ENCODE peak calls at places on chromosomes 2 and 18, in five cellular contexts. L is A549, W is K562, C is GM12878, B is endothelial cell of umbilical vein. I is an unnamed sample.

GRCh38 chr2:105102963-105103421 is 65.1 kb downstream of the MRPS9 start:
- DNase-seq in L (peak), W (no peak), C (no peak), B (no peak), I (no peak)

GRCh38 chr2:124001681-124002080 is 23.4 kb upstream of the CNTNAP5 start:
- DNase-seq in L (no peak), W (no peak), C (no peak), B (no peak), I (no peak)

GRCh38 chr18:62458868-62459716 is 63.7 kb upstream of the ZCCHC2 start:
- DNase-seq in L (no peak), W (no peak), C (no peak), B (no peak), I (no peak)

GRCh38 chr2:145325485-145325884 is 805.6 kb upstream of the ZEB2 start:
- DNase-seq in L (no peak), W (no peak), C (no peak), B (no peak), I (no peak)

GRCh38 chr2:239311132-239312040 is 89.4 kb downstream of the HDAC4 start:
- DNase-seq in L (no peak), W (no peak), C (no peak), B (no peak), I (no peak)

GRCh38 chr2:160156084-160156483 is 44.0 kb downstream of the ITGB6 start:
- DNase-seq in L (peak), W (no peak), C (no peak), B (peak), I (no peak)

GRCh38 chr2:202681688-202682205 is 47.0 kb downstream of the FAM117B start:
- DNase-seq in L (no peak), W (no peak), C (no peak), B (no peak), I (no peak)

GRCh38 chr2:150624001-150624401 is 136.5 kb upstream of the RND3 start:
- DNase-seq in L (no peak), W (no peak), C (peak), B (peak), I (peak)

GRCh38 chr2:64947906-64948305 is 41.3 kb upstream of the SLC1A4 start:
- DNase-seq in L (no peak), W (no peak), C (no peak), B (no peak), I (no peak)

GRCh38 chr2:118088051-118089014 is at the start of gene INSIG2:
- DNase-seq in L (peak), W (peak), C (peak), B (peak), I (peak)

GRCh38 chr2:205496777-205497176 is 185.5 kb upstream of the NRP2 start:
- DNase-seq in L (no peak), W (no peak), C (no peak), B (no peak), I (no peak)

GRCh38 chr2:28344756-28345291 is 47.8 kb upstream of the FOSL2 start:
- DNase-seq in L (no peak), W (no peak), C (no peak), B (no peak), I (no peak)

GRCh38 chr2:230773039-230773773 is 60.6 kb downstream of the CAB39 start:
- DNase-seq in L (no peak), W (no peak), C (no peak), B (no peak), I (no peak)

GRCh38 chr2:203743441-203743932 is 37.0 kb downstream of the CD28 start:
- DNase-seq in L (no peak), W (no peak), C (no peak), B (peak), I (no peak)

GRCh38 chr2:238290715-238291549 is 2.5 kb upstream of the PER2 start:
- DNase-seq in L (peak), W (no peak), C (no peak), B (no peak), I (no peak)

GRCh38 chr2:231393149-231394131 is 2.1 kb upstream of the B3GNT7 start:
- DNase-seq in L (peak), W (no peak), C (peak), B (no peak), I (peak)

GRCh38 chr2:112818094-112818902 is 18.3 kb downstream of the IL1B start:
- DNase-seq in L (peak), W (no peak), C (no peak), B (peak), I (no peak)

GRCh38 chr2:164287041-164287440 is 334.2 kb downstream of the GRB14 start:
- DNase-seq in L (no peak), W (no peak), C (no peak), B (no peak), I (no peak)

GRCh38 chr2:135819211-135819610 is 17.8 kb downstream of the LCT start:
- DNase-seq in L (peak), W (peak), C (no peak), B (peak), I (peak)

GRCh38 chr2:43129254-43129653 is 97.2 kb downstream of the ZFP36L2 start:
- DNase-seq in L (no peak), W (no peak), C (no peak), B (no peak), I (no peak)

GRCh38 chr2:71743995-71744675 is 290.8 kb downstream of the DYSF start:
- DNase-seq in L (no peak), W (no peak), C (no peak), B (peak), I (no peak)

GRCh38 chr2:71963295-71963694 is 184.4 kb downstream of the CYP26B1 start:
- DNase-seq in L (no peak), W (no peak), C (no peak), B (no peak), I (no peak)

GRCh38 chr2:38377501-38378258 is 607 bp upstream of the ATL2 start:
- DNase-seq in L (peak), W (no peak), C (no peak), B (no peak), I (no peak)

GRCh38 chr2:240247241-240247867 is 106.9 kb upstream of the OTOS start:
- DNase-seq in L (no peak), W (no peak), C (no peak), B (no peak), I (no peak)

GRCh38 chr18:74476154-74476553 is 19.0 kb upstream of the DIPK1C start:
- DNase-seq in L (no peak), W (peak), C (no peak), B (peak), I (peak)
- TF ChIP-seq MYC in L (no peak), W (no peak), C (no peak), B (no peak), I (no peak)

GRCh38 chr2:187553908-187554703 is at the start of gene TFPI:
- DNase-seq in L (peak), W (peak), C (no peak), B (peak), I (peak)
- TF ChIP-seq MAX in L (no peak), W (no peak), C (no peak), B (no peak), I (no peak)

DNA sequence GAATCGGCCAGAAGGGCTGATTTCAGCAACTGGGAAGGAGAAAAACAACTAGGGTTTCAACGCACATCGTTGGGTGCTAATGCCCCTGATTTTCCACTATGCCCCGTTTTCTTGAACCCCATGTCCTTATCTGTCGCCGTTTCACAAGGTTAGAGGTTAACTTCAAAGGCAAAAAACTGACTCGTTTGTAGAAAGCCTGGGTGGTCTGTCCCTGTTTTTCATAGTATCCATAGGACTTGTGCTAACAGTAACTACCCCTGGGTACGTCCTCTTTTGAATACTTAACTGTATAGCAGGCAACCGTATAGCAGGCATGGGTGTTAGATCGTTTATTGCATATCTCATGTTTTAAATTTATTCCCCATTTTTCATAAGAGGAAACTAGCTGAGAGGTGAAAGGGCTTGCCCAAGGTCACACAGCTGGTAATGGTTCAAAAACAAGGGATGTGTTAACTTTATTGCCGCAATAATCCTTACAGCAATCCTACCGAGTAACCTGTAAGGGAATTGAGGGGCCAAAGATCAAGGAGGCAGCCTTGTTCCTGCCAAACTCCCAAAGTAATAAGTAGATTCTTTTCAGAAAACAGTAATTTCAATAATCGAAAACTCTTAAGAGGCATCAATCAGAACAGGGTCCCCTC is 897 bp upstream of the MGAT4A start:
- DNase-seq in L (no peak), W (no peak), C (no peak), B (peak), I (peak)
- H3K4me3 ChIP-seq in L (peak), W (peak), C (peak), B (peak), I (peak)

DNA sequence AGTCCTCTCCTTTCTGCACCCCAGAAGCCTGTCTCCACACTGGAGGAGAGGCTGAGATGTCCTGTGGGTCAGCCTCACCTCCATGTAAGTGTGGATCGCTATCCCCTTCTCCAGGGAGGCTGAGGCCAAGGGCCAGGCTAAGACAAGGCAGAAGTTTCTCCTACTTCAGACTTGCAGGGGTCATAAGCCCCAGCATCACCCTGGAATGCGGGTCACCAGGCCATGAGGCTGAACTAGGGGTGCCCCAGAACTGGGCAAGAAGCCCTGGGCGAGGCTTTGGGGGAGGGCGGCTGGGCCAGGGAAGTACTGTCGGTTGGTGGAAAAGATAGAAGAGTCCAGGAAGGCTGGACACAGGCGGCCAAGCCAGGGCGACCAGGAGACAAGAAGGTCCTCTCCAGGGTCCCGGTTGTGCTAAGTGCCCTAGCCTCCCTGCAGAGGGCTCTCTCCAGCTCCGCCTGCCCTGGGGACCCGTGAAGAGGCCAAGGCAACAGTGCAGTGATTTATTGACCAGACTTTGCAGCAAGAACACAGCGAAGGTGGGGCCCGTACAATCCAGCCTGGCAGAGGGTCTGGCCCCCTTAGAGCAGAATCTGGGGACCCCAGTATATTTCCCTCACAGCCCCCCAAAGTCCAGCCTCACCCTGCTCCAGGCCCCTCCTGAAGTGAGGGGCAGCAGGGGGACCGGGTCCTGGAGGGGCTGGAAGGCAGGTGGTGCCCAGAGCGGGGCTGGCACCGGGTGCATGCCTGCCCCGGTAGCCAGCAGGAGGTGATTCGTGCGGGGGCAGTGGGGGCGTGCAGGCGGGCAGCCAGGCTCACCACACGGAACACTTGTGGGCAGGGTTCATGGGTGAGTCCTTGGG is 8.1 kb downstream of the ECEL1 start:
- DNase-seq in L (no peak), W (no peak), C (no peak), B (no peak), I (peak)
- TF ChIP-seq MYC in L (no peak), W (no peak), C (no peak), B (no peak), I (no peak)

GRCh38 chr2:55875434-55876135 is 48.0 kb downstream of the EFEMP1 start:
- DNase-seq in L (no peak), W (no peak), C (no peak), B (peak), I (no peak)

GRCh38 chr2:55876425-55877084 is 47.0 kb downstream of the EFEMP1 start:
- DNase-seq in L (no peak), W (no peak), C (no peak), B (no peak), I (no peak)

GRCh38 chr2:55874338-55874737 is 49.2 kb downstream of the EFEMP1 start:
- DNase-seq in L (no peak), W (no peak), C (no peak), B (no peak), I (no peak)

GRCh38 chr2:55869637-55870325 is 53.8 kb downstream of the EFEMP1 start:
- DNase-seq in L (no peak), W (no peak), C (no peak), B (no peak), I (no peak)

DNA sequence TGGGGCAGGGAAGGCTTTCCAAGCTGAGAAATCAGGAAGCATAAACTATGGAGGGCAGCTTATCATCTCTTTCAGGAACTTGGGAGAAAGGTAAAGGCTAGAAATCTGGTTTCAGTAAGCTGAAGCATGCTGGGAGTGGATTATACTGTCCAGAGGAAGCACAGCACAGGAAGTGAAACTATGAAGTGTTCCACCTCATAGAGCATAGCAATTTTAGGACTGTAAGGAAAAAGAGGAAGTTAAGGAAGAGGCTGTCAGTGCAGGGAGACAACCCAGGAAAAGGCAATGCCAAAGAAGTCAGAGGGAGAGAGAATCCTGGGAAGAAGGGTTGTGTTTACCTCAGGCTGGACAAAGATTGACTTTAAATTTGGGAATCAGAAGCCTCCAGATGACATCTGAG is 51.9 kb downstream of the EFEMP1 start:
- DNase-seq in L (no peak), W (no peak), C (no peak), B (no peak), I (peak)
- TF ChIP-seq MAX in L (no peak), W (no peak), C (no peak), B (no peak), I (no peak)

I was measured in NB4.